ENCODE peak calls at places on chromosome 11, in four cellular contexts. M is GM23338, R is HL-60, Y is stomach. O is an unnamed sample.

GRCh38 chr11:104968365-104968855 is at the start of gene CASP4:
- DNase-seq in M (no peak), R (no peak), Y (no peak), O (no peak)

GRCh38 chr11:45927332-45927683 is 4.9 kb downstream of the LARGE2 start:
- DNase-seq in M (no peak), R (no peak), Y (no peak), O (no peak)

GRCh38 chr11:7115775-7116174 is 27.0 kb downstream of the RBMXL2 start:
- DNase-seq in M (no peak), R (no peak), Y (no peak), O (no peak)

GRCh38 chr11:14340721-14341120 is 18.3 kb downstream of the RRAS2 start:
- DNase-seq in M (peak; percentile 93), R (no peak), Y (no peak), O (no peak)

GRCh38 chr11:13972033-13972910 is 9.7 kb downstream of the SPON1 start:
- DNase-seq in M (no peak), R (no peak), Y (no peak), O (peak; percentile 53)

GRCh38 chr11:125091247-125091876 is 20.1 kb downstream of the TMEM218 start:
- DNase-seq in M (peak; percentile 87), R (no peak), Y (no peak), O (no peak)

GRCh38 chr11:8338138-8338537 is 74.5 kb upstream of the LMO1 start:
- DNase-seq in M (peak; percentile 74), R (no peak), Y (peak; percentile 58), O (no peak)

GRCh38 chr11:12768731-12769673 is 94.8 kb downstream of the TEAD1 start:
- DNase-seq in M (no peak), R (no peak), Y (no peak), O (no peak)

GRCh38 chr11:12216100-12216499 is 105.7 kb downstream of the MICAL2 start:
- DNase-seq in M (no peak), R (no peak), Y (peak; percentile 57), O (no peak)

GRCh38 chr11:78351979-78352731 is 65.5 kb downstream of the GAB2 start:
- DNase-seq in M (no peak), R (no peak), Y (no peak), O (no peak)

GRCh38 chr11:81570669-81571068 is 1163.0 kb downstream of the FAM181B start:
- DNase-seq in M (peak; percentile 51), R (no peak), Y (no peak), O (no peak)

GRCh38 chr11:66081505-66081904 is 11.4 kb downstream of the PACS1 start:
- DNase-seq in M (no peak), R (no peak), Y (peak; percentile 78), O (peak; percentile 91)

GRCh38 chr11:110711776-110712642 is at the start of gene ARHGAP20:
- DNase-seq in M (peak; percentile 81), R (no peak), Y (peak; percentile 76), O (peak; percentile 54)

GRCh38 chr11:122633219-122633829 is 22.2 kb upstream of the UBASH3B start:
- DNase-seq in M (peak; percentile 73), R (no peak), Y (no peak), O (no peak)

GRCh38 chr11:45083544-45084087 is 62.8 kb upstream of the PRDM11 start:
- DNase-seq in M (peak; percentile 89), R (no peak), Y (no peak), O (no peak)

GRCh38 chr11:73463359-73463758 is 87.2 kb downstream of the RELT start:
- DNase-seq in M (no peak), R (no peak), Y (no peak), O (no peak)

GRCh38 chr11:28673687-28674431 is 565.7 kb downstream of the METTL15 start:
- DNase-seq in M (peak; percentile 6), R (no peak), Y (no peak), O (no peak)

GRCh38 chr11:1564535-1565172 is 7.4 kb downstream of the DUSP8 start:
- DNase-seq in M (peak; percentile 84), R (no peak), Y (no peak), O (no peak)

GRCh38 chr11:106503901-106504300 is 426.4 kb downstream of the AASDHPPT start:
- DNase-seq in M (no peak), R (no peak), Y (no peak), O (no peak)

GRCh38 chr11:115496892-115497291 is 7.3 kb downstream of the CADM1 start:
- DNase-seq in M (no peak), R (no peak), Y (no peak), O (no peak)

GRCh38 chr11:104700609-104701008 is 197.7 kb downstream of the CASP12 start:
- DNase-seq in M (no peak), R (no peak), Y (no peak), O (no peak)

GRCh38 chr11:15603208-15603607 is 488.5 kb downstream of the INSC start:
- DNase-seq in M (no peak), R (no peak), Y (no peak), O (no peak)

GRCh38 chr11:2631161-2631560 is 68.6 kb downstream of the KCNQ1OT1 start:
- DNase-seq in M (no peak), R (no peak), Y (no peak), O (no peak)

DNA sequence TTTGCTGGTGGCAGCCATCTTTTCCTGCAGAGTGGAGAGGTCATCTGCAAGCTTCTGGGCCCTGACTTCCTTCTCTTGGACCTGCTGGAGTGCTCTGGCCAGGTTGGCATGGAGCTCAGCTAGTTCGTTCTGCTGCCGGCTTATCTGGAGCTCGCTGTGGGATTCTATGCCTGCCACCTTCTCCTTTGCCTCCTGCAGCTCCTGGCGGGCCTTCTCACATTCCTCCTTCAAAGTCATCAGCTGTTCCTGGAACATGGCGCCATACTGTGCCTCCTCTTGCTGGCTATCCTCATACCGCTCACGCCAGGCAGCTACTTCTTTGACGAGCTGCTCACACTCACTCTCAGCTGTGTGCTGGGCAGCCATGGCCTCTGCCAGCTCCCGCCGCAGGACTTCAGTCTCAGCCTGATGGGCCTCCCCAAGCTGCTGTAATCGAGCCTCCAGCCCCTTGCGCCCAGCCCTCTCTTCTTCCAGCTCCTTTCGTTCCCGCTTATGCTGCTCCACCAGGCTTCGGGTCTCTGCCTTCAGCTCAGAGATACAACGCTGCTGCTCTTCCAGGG is 16.1 kb downstream of the IL18BP start:
- DNase-seq in M (no peak), R (no peak), Y (no peak), O (no peak)
- H3K27ac ChIP-seq in M (no peak overlapping the region), R (no peak overlapping the region), Y (no peak overlapping the region), O (peak overlapping the region; percentile 17)

GRCh38 chr11:117829369-117829725 is 4.8 kb upstream of the FXYD2 start:
- DNase-seq in M (no peak), R (no peak), Y (no peak), O (no peak)
- TF ChIP-seq POLR2AphosphoS5 in M (no peak), R (no peak), Y (no peak), O (no peak)

GRCh38 chr11:117200813-117201515 is 1.8 kb downstream of the TAGLN start:
- DNase-seq in M (no peak), R (no peak), Y (no peak), O (no peak)

GRCh38 chr11:117198613-117199012 is 557 bp upstream of the TAGLN start:
- DNase-seq in M (no peak), R (no peak), Y (no peak), O (no peak)

GRCh38 chr11:117199916-117200812 is 994 bp downstream of the TAGLN start:
- DNase-seq in M (no peak), R (no peak), Y (no peak), O (no peak)

GRCh38 chr11:117197516-117198456 is 1.4 kb upstream of the TAGLN start:
- DNase-seq in M (peak; percentile 87), R (no peak), Y (peak; percentile 57), O (peak; percentile 84)

GRCh38 chr11:117199061-117199915 is at the start of gene TAGLN:
- DNase-seq in M (peak; percentile 95), R (no peak), Y (peak; percentile 47), O (peak; percentile 96)
- H3K4me3 ChIP-seq in M (peak within 1 kb of the TSS; percentile 68), R (no peak within 1 kb of the TSS), Y (peak within 1 kb of the TSS; percentile 54), O (peak within 1 kb of the TSS; percentile 57)

DNA sequence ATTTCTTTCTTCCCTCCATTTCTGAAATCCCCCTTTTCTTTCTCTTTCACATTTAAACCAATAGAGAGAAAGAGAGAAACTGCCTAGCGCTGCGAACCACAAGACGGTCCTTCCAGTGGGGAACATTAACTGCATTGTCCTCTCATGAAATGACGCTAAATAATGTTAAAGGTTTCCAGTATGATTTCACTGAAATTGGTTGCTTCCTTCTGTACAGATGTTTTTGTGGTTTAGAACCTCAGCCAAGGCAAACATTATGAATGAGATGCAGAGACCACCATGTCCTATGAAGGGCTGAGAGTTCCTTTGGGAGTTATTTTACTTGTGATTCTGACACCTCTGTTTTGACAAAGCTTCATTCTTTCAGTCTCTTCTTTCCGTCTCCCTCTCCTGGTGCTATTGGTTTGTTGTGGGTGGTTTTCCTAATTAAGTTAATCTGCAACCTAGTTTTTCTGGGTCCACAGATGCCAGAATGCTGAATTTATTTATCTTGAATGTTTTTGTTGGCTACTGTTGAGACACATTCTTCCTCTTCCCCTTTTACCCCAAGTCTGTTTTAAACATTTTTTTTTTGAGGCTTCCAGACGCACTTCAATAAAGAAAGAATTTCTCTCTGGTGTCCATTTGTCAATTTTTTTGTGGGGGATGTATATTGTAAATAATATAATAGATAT is 52.0 kb downstream of the ZBTB16 start:
- DNase-seq in M (no peak), R (no peak), Y (no peak), O (no peak)
- H3K27ac ChIP-seq in M (no peak overlapping the region), R (peak overlapping the region; percentile 61), Y (peak overlapping the region; percentile 59), O (peak overlapping the region; percentile 86)

GRCh38 chr11:67277231-67277961 is 11.1 kb downstream of the GRK2 start:
- DNase-seq in M (peak; percentile 82), R (peak; percentile 98), Y (peak; percentile 91), O (peak; percentile 85)
- TF ChIP-seq POLR2AphosphoS5 in M (no peak), R (peak; percentile 88), Y (peak; percentile 41), O (no peak)

DNA sequence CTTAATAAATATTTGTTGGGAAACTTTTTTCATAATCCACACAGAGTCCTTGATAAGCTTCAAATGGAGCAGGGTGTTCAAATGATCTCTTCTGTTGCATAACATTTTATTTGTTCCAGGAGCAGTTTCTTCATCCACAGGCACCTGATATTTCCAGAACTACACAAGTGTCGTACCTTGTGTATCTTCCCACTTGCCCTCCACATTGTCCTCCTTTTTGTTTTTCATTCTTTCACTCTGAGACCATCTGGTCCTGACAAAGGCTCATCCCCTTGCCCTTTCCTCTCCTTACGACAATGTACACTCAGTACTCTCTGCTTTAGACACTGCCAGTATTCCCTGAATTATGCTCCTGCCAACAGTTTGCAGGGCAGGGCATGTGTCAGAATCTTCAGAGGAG is 5.2 kb upstream of the AMOTL1 start:
- DNase-seq in M (no peak), R (no peak), Y (no peak), O (no peak)
- H3K4me3 ChIP-seq in M (no peak overlapping the region), R (no peak overlapping the region), Y (no peak overlapping the region), O (no peak overlapping the region)

DNA sequence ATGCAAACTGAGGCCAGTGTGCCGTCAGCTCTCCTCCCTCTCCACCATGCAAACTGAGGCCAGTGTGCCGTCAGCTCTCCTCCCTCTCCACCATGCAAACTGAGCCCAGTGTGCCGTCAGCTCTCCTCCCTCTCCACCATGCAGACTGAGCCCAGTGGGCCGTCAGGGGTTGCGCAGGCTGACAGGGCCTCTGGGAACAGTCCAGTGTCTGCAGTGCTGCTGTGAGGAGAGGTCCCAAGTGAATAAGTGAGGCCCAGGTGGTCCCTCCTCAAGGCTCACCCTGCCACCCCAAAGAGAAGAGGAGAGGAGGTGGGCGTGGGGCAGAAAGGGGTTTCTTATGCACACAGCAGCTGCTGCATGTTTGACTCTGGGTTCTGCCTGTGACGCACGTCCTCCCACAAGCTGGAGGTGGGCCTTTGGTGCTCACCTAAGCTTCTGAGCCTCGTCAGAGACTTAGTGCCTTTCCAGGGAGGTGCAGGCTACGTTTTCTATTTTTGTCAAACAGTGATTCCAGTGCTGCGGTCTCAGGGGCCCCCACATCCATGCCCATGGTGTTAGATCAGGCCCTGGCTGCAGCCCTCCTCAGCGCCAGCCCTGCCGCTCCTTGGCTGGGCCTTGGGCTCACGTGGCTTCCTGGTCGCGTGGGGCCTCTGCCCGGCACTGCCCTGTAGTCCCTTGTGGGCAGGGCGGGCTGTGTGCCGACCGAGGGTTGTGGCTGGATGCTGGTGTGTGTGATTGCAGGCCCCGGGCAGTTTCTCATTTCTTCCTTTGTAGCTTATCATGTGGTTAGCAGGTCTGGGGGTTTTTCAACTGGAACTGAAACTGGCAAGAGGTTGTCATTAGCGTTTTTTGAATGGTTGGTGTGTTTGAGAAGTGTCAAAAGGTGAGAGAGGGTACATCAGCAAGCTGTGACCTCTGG is 7.1 kb downstream of the TPCN2 start:
- DNase-seq in M (no peak), R (peak; percentile 62), Y (peak; percentile 84), O (peak; percentile 27)
- H3K27ac ChIP-seq in M (no peak overlapping the region), R (no peak overlapping the region), Y (no peak overlapping the region), O (no peak overlapping the region)